ENCODE peak calls at places on chromosome 11, in ten cellular contexts. One of them, this sample, is unnamed.

GRCh38 chr11:119370486-119371046 is 10.9 kb downstream of the USP2 start:
- DNase-seq in activated CD4-positive, alpha-beta T cell treated with anti-CD3 and anti-CD28 coated beads, Interleukin-2, amount 50 U/mL, for 4 hours: no peak
- DNase-seq in esophagus squamous epithelium: no peak
- DNase-seq in NCI-H2081: no peak
- DNase-seq in NCI-H1092: no peak
- DNase-seq in NCI-H2029 treated with DMSO at 0.1 percent for 48 hours: no peak
- DNase-seq in AG08395: no peak
- DNase-seq in uterus: no peak
- DNase-seq in HEK293T: no peak
- DNase-seq in activated CD4-positive, CD25-positive, alpha-beta regulatory T cell treated with anti-CD3 and anti-CD28 coated beads, Interleukin-2, amount 50 U/mL, for 16 hours: no peak
- DNase-seq in this sample: no peak

GRCh38 chr11:1390603-1391164 is 950 bp downstream of the BRSK2 start:
- DNase-seq in NCI-H2029 treated with DMSO at 0.1 percent for 48 hours: no peak
- DNase-seq in uterus: no peak
- DNase-seq in activated CD4-positive, alpha-beta T cell treated with anti-CD3 and anti-CD28 coated beads, Interleukin-2, amount 50 U/mL, for 4 hours: no peak
- DNase-seq in NCI-H2081: peak; percentile 10
- DNase-seq in NCI-H1092: no peak
- DNase-seq in AG08395: peak; percentile 25
- DNase-seq in esophagus squamous epithelium: no peak
- DNase-seq in activated CD4-positive, CD25-positive, alpha-beta regulatory T cell treated with anti-CD3 and anti-CD28 coated beads, Interleukin-2, amount 50 U/mL, for 16 hours: no peak
- DNase-seq in HEK293T: peak; percentile 33
- DNase-seq in this sample: no peak

GRCh38 chr11:23947883-23948282 is 549.0 kb upstream of the LUZP2 start:
- DNase-seq in activated CD4-positive, alpha-beta T cell treated with anti-CD3 and anti-CD28 coated beads, Interleukin-2, amount 50 U/mL, for 4 hours: no peak
- DNase-seq in esophagus squamous epithelium: no peak
- DNase-seq in NCI-H2029 treated with DMSO at 0.1 percent for 48 hours: no peak
- DNase-seq in NCI-H1092: no peak
- DNase-seq in uterus: no peak
- DNase-seq in AG08395: no peak
- DNase-seq in NCI-H2081: no peak
- DNase-seq in activated CD4-positive, CD25-positive, alpha-beta regulatory T cell treated with anti-CD3 and anti-CD28 coated beads, Interleukin-2, amount 50 U/mL, for 16 hours: no peak
- DNase-seq in HEK293T: no peak
- DNase-seq in this sample: no peak

GRCh38 chr11:35944503-35945136 is 758 bp downstream of the LDLRAD3 start:
- DNase-seq in esophagus squamous epithelium: no peak
- DNase-seq in NCI-H1092: no peak
- DNase-seq in NCI-H2029 treated with DMSO at 0.1 percent for 48 hours: no peak
- DNase-seq in activated CD4-positive, CD25-positive, alpha-beta regulatory T cell treated with anti-CD3 and anti-CD28 coated beads, Interleukin-2, amount 50 U/mL, for 16 hours: no peak
- DNase-seq in AG08395: peak; percentile 34
- DNase-seq in uterus: no peak
- DNase-seq in activated CD4-positive, alpha-beta T cell treated with anti-CD3 and anti-CD28 coated beads, Interleukin-2, amount 50 U/mL, for 4 hours: no peak
- DNase-seq in HEK293T: peak; percentile 20
- DNase-seq in NCI-H2081: no peak
- DNase-seq in this sample: no peak

GRCh38 chr11:76216536-76217326 is 10.4 kb upstream of the WNT11 start:
- DNase-seq in NCI-H2029 treated with DMSO at 0.1 percent for 48 hours: no peak
- DNase-seq in activated CD4-positive, CD25-positive, alpha-beta regulatory T cell treated with anti-CD3 and anti-CD28 coated beads, Interleukin-2, amount 50 U/mL, for 16 hours: no peak
- DNase-seq in NCI-H1092: no peak
- DNase-seq in esophagus squamous epithelium: no peak
- DNase-seq in uterus: no peak
- DNase-seq in AG08395: no peak
- DNase-seq in activated CD4-positive, alpha-beta T cell treated with anti-CD3 and anti-CD28 coated beads, Interleukin-2, amount 50 U/mL, for 4 hours: no peak
- DNase-seq in NCI-H2081: no peak
- DNase-seq in HEK293T: no peak
- DNase-seq in this sample: no peak

GRCh38 chr11:70135142-70136132 is 57.3 kb downstream of the ANO1 start:
- DNase-seq in uterus: peak; percentile 58
- DNase-seq in AG08395: no peak
- DNase-seq in NCI-H1092: no peak
- DNase-seq in activated CD4-positive, CD25-positive, alpha-beta regulatory T cell treated with anti-CD3 and anti-CD28 coated beads, Interleukin-2, amount 50 U/mL, for 16 hours: no peak
- DNase-seq in NCI-H2081: no peak
- DNase-seq in activated CD4-positive, alpha-beta T cell treated with anti-CD3 and anti-CD28 coated beads, Interleukin-2, amount 50 U/mL, for 4 hours: no peak
- DNase-seq in NCI-H2029 treated with DMSO at 0.1 percent for 48 hours: no peak
- DNase-seq in HEK293T: no peak
- DNase-seq in esophagus squamous epithelium: no peak
- DNase-seq in this sample: no peak

GRCh38 chr11:86484795-86485166 is 110.1 kb downstream of the CCDC81 start:
- DNase-seq in AG08395: peak; percentile 15
- DNase-seq in esophagus squamous epithelium: no peak
- DNase-seq in activated CD4-positive, CD25-positive, alpha-beta regulatory T cell treated with anti-CD3 and anti-CD28 coated beads, Interleukin-2, amount 50 U/mL, for 16 hours: no peak
- DNase-seq in NCI-H2081: no peak
- DNase-seq in NCI-H2029 treated with DMSO at 0.1 percent for 48 hours: no peak
- DNase-seq in HEK293T: no peak
- DNase-seq in uterus: no peak
- DNase-seq in activated CD4-positive, alpha-beta T cell treated with anti-CD3 and anti-CD28 coated beads, Interleukin-2, amount 50 U/mL, for 4 hours: no peak
- DNase-seq in NCI-H1092: no peak
- DNase-seq in this sample: no peak

GRCh38 chr11:2077061-2077802 is 62.0 kb downstream of the IGF2 start:
- DNase-seq in NCI-H2029 treated with DMSO at 0.1 percent for 48 hours: no peak
- DNase-seq in AG08395: peak; percentile 73
- DNase-seq in esophagus squamous epithelium: no peak
- DNase-seq in NCI-H2081: no peak
- DNase-seq in uterus: no peak
- DNase-seq in NCI-H1092: no peak
- DNase-seq in activated CD4-positive, CD25-positive, alpha-beta regulatory T cell treated with anti-CD3 and anti-CD28 coated beads, Interleukin-2, amount 50 U/mL, for 16 hours: no peak
- DNase-seq in activated CD4-positive, alpha-beta T cell treated with anti-CD3 and anti-CD28 coated beads, Interleukin-2, amount 50 U/mL, for 4 hours: no peak
- DNase-seq in HEK293T: no peak
- DNase-seq in this sample: peak; percentile 90

GRCh38 chr11:26867286-26867685 is 126.6 kb upstream of the FIBIN start:
- DNase-seq in uterus: no peak
- DNase-seq in NCI-H1092: no peak
- DNase-seq in esophagus squamous epithelium: no peak
- DNase-seq in activated CD4-positive, alpha-beta T cell treated with anti-CD3 and anti-CD28 coated beads, Interleukin-2, amount 50 U/mL, for 4 hours: no peak
- DNase-seq in NCI-H2081: no peak
- DNase-seq in activated CD4-positive, CD25-positive, alpha-beta regulatory T cell treated with anti-CD3 and anti-CD28 coated beads, Interleukin-2, amount 50 U/mL, for 16 hours: no peak
- DNase-seq in AG08395: no peak
- DNase-seq in NCI-H2029 treated with DMSO at 0.1 percent for 48 hours: no peak
- DNase-seq in HEK293T: no peak
- DNase-seq in this sample: peak; percentile 35

GRCh38 chr11:104254347-104254746 is 90.4 kb upstream of the PDGFD start:
- DNase-seq in activated CD4-positive, alpha-beta T cell treated with anti-CD3 and anti-CD28 coated beads, Interleukin-2, amount 50 U/mL, for 4 hours: no peak
- DNase-seq in AG08395: no peak
- DNase-seq in esophagus squamous epithelium: no peak
- DNase-seq in NCI-H1092: peak; percentile 1
- DNase-seq in HEK293T: peak; percentile 38
- DNase-seq in uterus: no peak
- DNase-seq in activated CD4-positive, CD25-positive, alpha-beta regulatory T cell treated with anti-CD3 and anti-CD28 coated beads, Interleukin-2, amount 50 U/mL, for 16 hours: no peak
- DNase-seq in NCI-H2081: peak; percentile 58
- DNase-seq in NCI-H2029 treated with DMSO at 0.1 percent for 48 hours: no peak
- DNase-seq in this sample: peak; percentile 3

GRCh38 chr11:3732671-3733070 is 61.5 kb upstream of the CHRNA10 start:
- DNase-seq in AG08395: peak; percentile 11
- DNase-seq in NCI-H2029 treated with DMSO at 0.1 percent for 48 hours: no peak
- DNase-seq in activated CD4-positive, alpha-beta T cell treated with anti-CD3 and anti-CD28 coated beads, Interleukin-2, amount 50 U/mL, for 4 hours: no peak
- DNase-seq in esophagus squamous epithelium: no peak
- DNase-seq in NCI-H2081: no peak
- DNase-seq in NCI-H1092: no peak
- DNase-seq in activated CD4-positive, CD25-positive, alpha-beta regulatory T cell treated with anti-CD3 and anti-CD28 coated beads, Interleukin-2, amount 50 U/mL, for 16 hours: no peak
- DNase-seq in HEK293T: no peak
- DNase-seq in uterus: no peak
- DNase-seq in this sample: no peak

GRCh38 chr11:121408830-121409229 is 43.3 kb upstream of the SORL1 start:
- DNase-seq in HEK293T: no peak
- DNase-seq in activated CD4-positive, CD25-positive, alpha-beta regulatory T cell treated with anti-CD3 and anti-CD28 coated beads, Interleukin-2, amount 50 U/mL, for 16 hours: no peak
- DNase-seq in uterus: no peak
- DNase-seq in NCI-H2029 treated with DMSO at 0.1 percent for 48 hours: no peak
- DNase-seq in activated CD4-positive, alpha-beta T cell treated with anti-CD3 and anti-CD28 coated beads, Interleukin-2, amount 50 U/mL, for 4 hours: no peak
- DNase-seq in NCI-H2081: no peak
- DNase-seq in AG08395: no peak
- DNase-seq in NCI-H1092: no peak
- DNase-seq in esophagus squamous epithelium: no peak
- DNase-seq in this sample: no peak

GRCh38 chr11:62138630-62139425 is 15.0 kb downstream of the INCENP start:
- DNase-seq in activated CD4-positive, alpha-beta T cell treated with anti-CD3 and anti-CD28 coated beads, Interleukin-2, amount 50 U/mL, for 4 hours: no peak
- DNase-seq in esophagus squamous epithelium: no peak
- DNase-seq in activated CD4-positive, CD25-positive, alpha-beta regulatory T cell treated with anti-CD3 and anti-CD28 coated beads, Interleukin-2, amount 50 U/mL, for 16 hours: no peak
- DNase-seq in NCI-H1092: no peak
- DNase-seq in NCI-H2081: no peak
- DNase-seq in NCI-H2029 treated with DMSO at 0.1 percent for 48 hours: no peak
- DNase-seq in uterus: no peak
- DNase-seq in HEK293T: no peak
- DNase-seq in AG08395: no peak
- DNase-seq in this sample: no peak

This sample was measured in PC-9.